ENCODE peak calls at places on chromosomes 11 and 22, in eight cellular contexts. F is WTC11, Y is A549, J is SK-N-SH, H is GM12878, K is K562, W is NB4, T is HepG2. B is an unnamed sample.

GRCh38 chr22:25081409-25081824 is 118.2 kb upstream of the CRYBB3 start:
- DNase-seq in F (peak; percentile 68), Y (peak; percentile 49), J (peak; percentile 58), H (no peak), K (peak; percentile 33), W (peak; percentile 43), T (peak; percentile 56), B (peak; percentile 15)

GRCh38 chr11:79193663-79194062 is 247.2 kb downstream of the TENM4 start:
- DNase-seq in F (no peak), Y (no peak), J (no peak), H (no peak), K (no peak), W (no peak), T (no peak), B (no peak)

GRCh38 chr11:12684354-12684753 is 10.1 kb downstream of the TEAD1 start:
- DNase-seq in F (peak; percentile 21), Y (no peak), J (no peak), H (no peak), K (no peak), W (no peak), T (no peak), B (no peak)

GRCh38 chr11:12841946-12842630 is 167.0 kb upstream of the RASSF10 start:
- DNase-seq in F (no peak), Y (no peak), J (peak; percentile 49), H (no peak), K (peak; percentile 75), W (peak; percentile 22), T (no peak), B (no peak)

GRCh38 chr11:17010851-17011420 is 3.3 kb downstream of the PLEKHA7 start:
- DNase-seq in F (peak; percentile 26), Y (no peak), J (no peak), H (no peak), K (no peak), W (no peak), T (no peak), B (no peak)

GRCh38 chr11:123233280-123233977 is 38.4 kb upstream of the CLMP start:
- DNase-seq in F (no peak), Y (no peak), J (no peak), H (peak; percentile 34), K (no peak), W (no peak), T (no peak), B (no peak)

GRCh38 chr11:46722566-46723358 is 3.7 kb downstream of the F2 start:
- DNase-seq in F (no peak), Y (no peak), J (no peak), H (no peak), K (no peak), W (peak; percentile 18), T (no peak), B (no peak)

GRCh38 chr11:2586091-2586792 is 113.6 kb downstream of the KCNQ1OT1 start:
- DNase-seq in F (no peak), Y (no peak), J (peak; percentile 19), H (no peak), K (no peak), W (no peak), T (no peak), B (no peak)

GRCh38 chr11:13073119-13073981 is 64.2 kb downstream of the RASSF10 start:
- DNase-seq in F (no peak), Y (peak; percentile 88), J (no peak), H (peak; percentile 23), K (no peak), W (no peak), T (peak; percentile 31), B (peak; percentile 76)

GRCh38 chr22:49608228-49608627 is 219.4 kb downstream of the BRD1 start:
- DNase-seq in F (no peak), Y (no peak), J (no peak), H (no peak), K (no peak), W (no peak), T (no peak), B (no peak)

GRCh38 chr11:68517121-68517741 is 56.7 kb downstream of the PPP6R3 start:
- DNase-seq in F (no peak), Y (no peak), J (no peak), H (no peak), K (no peak), W (no peak), T (no peak), B (no peak)

GRCh38 chr11:76788661-76789442 is 5.7 kb downstream of the TSKU start:
- DNase-seq in F (no peak), Y (no peak), J (no peak), H (no peak), K (no peak), W (no peak), T (peak; percentile 66), B (peak; percentile 85)

GRCh38 chr11:115334932-115335788 is 169.1 kb downstream of the CADM1 start:
- DNase-seq in F (no peak), Y (peak; percentile 6), J (peak; percentile 21), H (no peak), K (peak; percentile 16), W (peak; percentile 33), T (peak; percentile 19), B (no peak)

GRCh38 chr11:119431523-119431922 is 8.6 kb upstream of the THY1 start:
- DNase-seq in F (no peak), Y (no peak), J (no peak), H (no peak), K (no peak), W (no peak), T (no peak), B (no peak)

GRCh38 chr11:31819533-31820437 is 8.7 kb upstream of the PAX6 start:
- DNase-seq in F (peak; percentile 63), Y (no peak), J (peak; percentile 38), H (no peak), K (no peak), W (no peak), T (no peak), B (no peak)

GRCh38 chr11:43278302-43278956 is 33.4 kb upstream of the API5 start:
- DNase-seq in F (peak; percentile 23), Y (peak; percentile 27), J (peak; percentile 59), H (no peak), K (peak; percentile 46), W (peak; percentile 23), T (peak; percentile 54), B (peak; percentile 33)

GRCh38 chr11:47843354-47844060 is 4.6 kb downstream of the NUP160 start:
- DNase-seq in F (no peak), Y (no peak), J (no peak), H (no peak), K (no peak), W (peak; percentile 44), T (no peak), B (no peak)

GRCh38 chr11:20114588-20114987 is 45.7 kb downstream of the DBX1 start:
- DNase-seq in F (no peak), Y (no peak), J (no peak), H (no peak), K (no peak), W (no peak), T (no peak), B (no peak)

GRCh38 chr11:41784513-41785335 is 325.3 kb upstream of the LRRC4C start:
- DNase-seq in F (no peak), Y (no peak), J (no peak), H (no peak), K (no peak), W (no peak), T (no peak), B (no peak)

GRCh38 chr11:109590782-109591181 is 168.8 kb downstream of the C11orf87 start:
- DNase-seq in F (no peak), Y (no peak), J (no peak), H (no peak), K (no peak), W (no peak), T (no peak), B (no peak)

GRCh38 chr11:2562181-2562581 is 117.4 kb downstream of the KCNQ1 start:
- DNase-seq in F (peak; percentile 19), Y (no peak), J (no peak), H (no peak), K (no peak), W (no peak), T (peak; percentile 76), B (no peak)

GRCh38 chr11:10908215-10908990 is 50.5 kb upstream of the ZBED5 start:
- DNase-seq in F (peak; percentile 26), Y (no peak), J (no peak), H (no peak), K (peak; percentile 63), W (no peak), T (no peak), B (no peak)
- TF ChIP-seq MAX in F (no peak), Y (no peak), J (peak; percentile 27), H (no peak), K (no peak), W (no peak), T (no peak), B (no peak)

GRCh38 chr11:15835705-15836411 is 520.5 kb downstream of the SOX6 start:
- DNase-seq in F (no peak), Y (no peak), J (peak; percentile 33), H (no peak), K (no peak), W (no peak), T (no peak), B (no peak)
- TF ChIP-seq MAX in F (no peak), Y (no peak), J (no peak), H (no peak), K (no peak), W (no peak), T (no peak), B (no peak)

GRCh38 chr11:101126551-101127347 is 2.9 kb downstream of the PGR start:
- DNase-seq in F (peak; percentile 26), Y (no peak), J (no peak), H (no peak), K (peak; percentile 40), W (no peak), T (no peak), B (no peak)
- TF ChIP-seq MAX in F (no peak), Y (no peak), J (no peak), H (no peak), K (no peak), W (no peak), T (no peak), B (no peak)

GRCh38 chr11:83115992-83116641 is 40.8 kb upstream of the PCF11 start:
- DNase-seq in F (no peak), Y (no peak), J (no peak), H (no peak), K (no peak), W (no peak), T (no peak), B (no peak)

GRCh38 chr11:83118814-83119213 is 38.1 kb upstream of the PCF11 start:
- DNase-seq in F (no peak), Y (no peak), J (no peak), H (no peak), K (no peak), W (no peak), T (no peak), B (no peak)

GRCh38 chr11:83112886-83113285 is 41.2 kb upstream of the RAB30 start:
- DNase-seq in F (no peak), Y (no peak), J (no peak), H (no peak), K (no peak), W (no peak), T (no peak), B (no peak)

GRCh38 chr11:83119216-83119615 is 37.7 kb upstream of the PCF11 start:
- DNase-seq in F (no peak), Y (no peak), J (no peak), H (no peak), K (no peak), W (no peak), T (no peak), B (no peak)

DNA sequence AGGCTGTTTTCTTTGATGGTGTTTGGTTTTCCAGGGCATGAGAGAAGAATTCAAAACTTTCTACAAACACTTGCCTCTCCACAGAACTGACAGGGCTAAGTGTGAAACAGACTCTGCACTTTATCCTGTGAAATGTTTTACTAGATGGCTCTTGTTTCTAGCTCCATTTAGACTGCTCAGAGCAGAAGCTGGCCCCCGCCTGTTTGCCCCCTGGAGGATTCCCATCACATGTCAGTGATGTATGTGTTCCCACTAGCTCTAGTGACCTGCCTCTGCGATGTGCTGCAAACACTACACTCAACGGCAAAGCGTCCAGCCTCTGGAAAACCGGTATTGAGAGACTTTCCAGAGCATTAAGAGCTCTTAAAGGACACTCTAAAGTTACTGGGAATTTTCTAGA is 41.4 kb upstream of the PCF11 start:
- DNase-seq in F (no peak), Y (no peak), J (no peak), H (no peak), K (peak; percentile 22), W (no peak), T (peak; percentile 66), B (no peak)
- TF ChIP-seq MAX in F (no peak), Y (no peak), J (no peak), H (no peak), K (no peak), W (no peak), T (no peak), B (no peak)

B was measured in HCT116.